ENCODE peak calls at places on chromosomes 3 and 15, in four cellular contexts. B is PC-3, Y is uterus, V is testis. K is an unnamed sample.

GRCh38 chr3:179872842-179873241 is 163.9 kb downstream of the PEX5L start:
- DNase-seq in B (no peak), Y (no peak), V (no peak), K (no peak)

GRCh38 chr3:192090586-192090985 is 629.6 kb downstream of the PYDC2 start:
- DNase-seq in Y (no peak), B (peak; percentile 13), V (no peak), K (no peak)

GRCh38 chr3:72848703-72849081 is 447 bp upstream of the SHQ1 start:
- DNase-seq in Y (no peak), B (no peak), V (no peak), K (no peak)

GRCh38 chr3:58672880-58673279 is 6.3 kb upstream of the FAM3D start:
- DNase-seq in B (no peak), V (no peak), Y (no peak), K (no peak)

GRCh38 chr15:82680200-82681102 is 29.2 kb downstream of the AP3B2 start:
- DNase-seq in V (peak; percentile 82), B (peak; percentile 78), Y (no peak), K (no peak)

GRCh38 chr3:14144423-14145075 is 19.7 kb downstream of the TMEM43 start:
- DNase-seq in B (peak; percentile 98), Y (peak; percentile 66), V (peak; percentile 77), K (peak; percentile 97)

GRCh38 chr15:94324835-94325767 is 93.7 kb downstream of the MCTP2 start:
- DNase-seq in V (no peak), B (no peak), Y (no peak), K (no peak)

GRCh38 chr15:85646538-85647091 is 148.1 kb downstream of the KLHL25 start:
- DNase-seq in B (no peak), Y (no peak), V (no peak), K (peak; percentile 58)

GRCh38 chr3:38560284-38560683 is 64.1 kb downstream of the EXOG start:
- DNase-seq in B (no peak), V (no peak), Y (no peak), K (no peak)

GRCh38 chr3:30539772-30540171 is 66.6 kb upstream of the TGFBR2 start:
- DNase-seq in B (peak; percentile 80), V (no peak), Y (no peak), K (no peak)

GRCh38 chr3:33441322-33441976 is 1.2 kb upstream of the UBP1 start:
- DNase-seq in B (peak; percentile 21), Y (no peak), V (peak; percentile 18), K (no peak)

GRCh38 chr15:56496635-56497034 is 31.7 kb upstream of the MNS1 start:
- DNase-seq in V (no peak), B (peak; percentile 73), Y (no peak), K (peak; percentile 55)
- H3K27ac ChIP-seq in V (no peak overlapping the region), B (no peak overlapping the region), Y (no peak overlapping the region), K (no peak overlapping the region)

DNA sequence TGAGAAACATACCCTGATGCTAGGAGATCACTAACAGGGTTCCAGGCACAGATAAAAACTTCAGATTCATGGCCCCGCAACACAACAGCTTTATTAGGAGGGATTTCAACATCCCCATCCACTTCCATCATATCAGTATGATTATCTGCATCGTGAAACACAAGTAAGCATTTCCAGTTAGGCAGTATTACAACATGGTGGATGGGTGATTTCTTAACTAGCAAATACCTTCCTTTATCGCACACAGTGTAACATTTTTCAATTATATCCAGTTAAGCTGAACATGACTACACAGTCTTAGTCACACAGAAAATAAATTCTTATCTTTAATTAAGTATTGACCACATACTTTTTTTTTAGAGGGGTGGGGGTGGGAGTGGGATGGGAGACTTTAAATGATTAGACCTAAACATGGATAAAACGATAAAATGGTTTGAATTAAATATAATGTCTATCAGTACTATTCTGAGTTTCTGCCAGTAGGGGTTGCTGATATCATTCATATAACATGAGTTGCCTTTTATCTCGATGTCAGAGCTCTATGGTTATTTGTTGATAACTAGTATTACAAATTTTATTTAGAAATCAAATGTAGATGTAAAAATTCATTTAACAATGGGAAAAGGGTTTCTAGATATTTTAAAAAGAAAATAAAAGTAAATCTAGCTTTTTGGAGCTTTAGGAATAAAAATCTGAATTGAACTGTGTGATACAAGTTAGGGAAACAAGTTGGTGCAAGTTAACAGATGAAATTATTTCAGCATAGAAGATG is 146.6 kb downstream of the TBL1XR1 start:
- DNase-seq in B (peak; percentile 67), Y (no peak), V (no peak), K (peak; percentile 16)
- TF ChIP-seq CTCF in B (peak; percentile 75), Y (peak; percentile 57), V (peak; percentile 41), K (peak; percentile 57)

GRCh38 chr15:47794266-47794914 is 77.1 kb downstream of the SEMA6D start:
- DNase-seq in V (no peak), Y (no peak), B (peak; percentile 25), K (no peak)
- H3K27me3 ChIP-seq in V (no peaks in the 10 kb centered on the region), Y (no peaks in the 10 kb centered on the region), B (no peaks in the 10 kb centered on the region), K (no peaks in the 10 kb centered on the region)

DNA sequence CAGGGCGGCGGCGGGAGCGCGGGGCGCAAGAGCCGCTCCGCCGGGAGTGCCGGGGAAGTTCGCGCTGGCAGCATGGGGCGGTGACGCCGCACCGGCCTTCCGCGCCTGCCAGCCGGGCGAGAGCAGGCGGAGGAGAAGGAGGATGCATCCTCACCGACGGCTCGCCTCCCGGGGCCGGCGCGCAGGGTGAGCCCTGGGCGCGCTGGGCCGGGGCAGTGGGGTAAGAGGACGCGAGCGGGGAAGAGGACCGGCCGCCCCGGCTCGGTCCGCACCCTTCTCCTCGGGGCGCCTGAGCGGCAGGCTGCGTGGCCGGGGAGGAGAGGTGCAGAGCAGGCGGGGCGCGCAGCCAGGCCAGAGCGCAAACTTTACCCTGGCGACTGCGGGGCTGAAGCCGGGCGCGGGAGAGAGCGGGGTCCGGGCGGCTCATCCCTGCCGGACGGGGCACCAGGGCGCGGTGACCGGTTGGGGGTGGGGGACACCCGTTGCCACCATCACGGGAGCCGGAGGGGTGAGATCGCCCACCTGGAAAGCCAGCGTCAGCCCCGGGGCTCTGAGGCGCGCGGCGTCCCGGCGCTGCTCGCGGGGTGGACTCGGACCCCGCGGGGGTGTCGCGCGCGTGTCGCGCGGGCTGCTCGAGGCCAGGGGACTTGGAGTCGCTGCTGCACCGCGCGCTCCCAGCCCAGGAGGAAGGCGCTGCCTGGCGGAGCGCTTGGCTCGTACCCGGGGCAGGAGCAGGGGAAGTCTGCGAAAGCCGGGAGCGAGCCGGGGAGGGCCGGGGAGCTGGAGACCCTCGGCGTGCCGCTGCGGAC is 541 bp downstream of the GABRA5 start:
- DNase-seq in V (no peak), B (no peak), Y (no peak), K (no peak)
- H3K27ac ChIP-seq in V (no peak overlapping the region), B (no peak overlapping the region), Y (no peak overlapping the region), K (no peak overlapping the region)

GRCh38 chr3:75396316-75396802 is 267.8 kb upstream of the FRG2C start:
- DNase-seq in Y (no peak), V (peak; percentile 21), B (no peak), K (no peak)
- TF ChIP-seq CTCF in Y (no peak), V (peak; percentile 8), B (no peak), K (no peak)

GRCh38 chr15:91716536-91716935 is 137.0 kb upstream of the SLCO3A1 start:
- DNase-seq in Y (no peak), B (no peak), V (no peak), K (no peak)
- H3K27me3 ChIP-seq in Y (no peaks in the 10 kb centered on the region), B (peaks cover 27% of the 10 kb centered on the region), V (no peaks in the 10 kb centered on the region), K (peaks cover 2% of the 10 kb centered on the region)

GRCh38 chr3:125318859-125319258 is 56.3 kb downstream of the ZNF148 start:
- DNase-seq in Y (no peak), B (no peak), V (no peak), K (no peak)
- H3K27ac ChIP-seq in Y (no peak overlapping the region), B (peak overlapping the region; percentile 90), V (no peak overlapping the region), K (no peak overlapping the region)

GRCh38 chr3:126213376-126214044 is 33.1 kb upstream of the ALDH1L1 start:
- DNase-seq in Y (peak; percentile 27), B (no peak), V (peak; percentile 33), K (no peak)
- TF ChIP-seq CTCF in Y (no peak), B (no peak), V (no peak), K (no peak)

GRCh38 chr15:68578960-68579935 is at the start of gene CORO2B:
- DNase-seq in Y (peak; percentile 59), B (peak; percentile 29), V (peak; percentile 34), K (no peak)

GRCh38 chr15:68576253-68577236 is 2.2 kb upstream of the CORO2B start:
- DNase-seq in B (no peak), V (no peak), Y (no peak), K (no peak)

GRCh38 chr15:68580883-68581155 is 2.0 kb downstream of the CORO2B start:
- DNase-seq in Y (no peak), B (no peak), V (no peak), K (no peak)

GRCh38 chr15:68580026-68580882 is 1.5 kb downstream of the CORO2B start:
- DNase-seq in B (no peak), V (no peak), Y (no peak), K (no peak)

DNA sequence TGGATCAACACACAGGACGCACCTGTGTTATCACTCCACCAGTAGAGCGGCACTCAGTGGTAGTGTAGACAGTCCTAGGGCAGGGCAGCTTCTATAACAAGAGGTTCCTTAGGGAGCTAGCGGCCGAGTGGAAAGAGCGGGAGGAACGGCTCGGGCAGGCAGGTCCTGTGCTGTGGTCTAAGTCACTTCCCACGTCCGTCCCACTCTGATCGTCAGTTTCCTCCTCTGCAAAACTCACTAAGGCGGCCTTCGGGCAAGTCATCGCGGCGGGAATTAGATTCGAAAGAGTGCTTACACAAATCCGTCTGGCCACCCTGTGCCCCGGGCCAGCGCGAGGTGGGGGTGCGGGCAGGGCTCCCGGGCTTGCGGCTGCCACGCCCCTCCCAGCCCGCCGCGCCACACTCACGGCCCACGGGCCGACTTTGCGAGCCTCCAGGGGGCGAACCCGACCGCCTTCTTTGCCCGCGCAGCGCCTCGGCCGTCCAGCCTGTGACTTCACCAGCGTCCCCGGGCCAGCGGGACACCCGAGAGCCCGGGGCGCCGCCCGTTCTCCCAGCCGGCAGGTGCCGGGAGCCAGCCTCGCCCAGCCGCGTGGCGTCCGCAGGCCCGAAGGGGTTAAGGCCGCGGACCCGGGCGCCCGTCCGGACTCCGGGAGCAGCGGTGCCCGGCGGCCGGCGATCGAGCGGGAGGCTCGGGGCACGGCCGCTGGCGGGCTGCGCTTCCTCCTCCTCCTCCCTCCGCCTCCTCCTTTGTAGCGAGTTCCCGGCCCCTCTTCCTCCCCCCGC is 426 bp upstream of the CORO2B start:
- DNase-seq in B (peak; percentile 32), Y (peak; percentile 86), V (peak; percentile 76), K (no peak)
- H3K27me3 ChIP-seq in B (no peaks in the 10 kb centered on the region), Y (no peaks in the 10 kb centered on the region), V (no peaks in the 10 kb centered on the region), K (peaks cover 10% of the 10 kb centered on the region)

GRCh38 chr3:124918524-124918923 is 16.0 kb downstream of the MUC13 start:
- DNase-seq in Y (no peak), V (no peak), B (no peak), K (no peak)
- H3K27ac ChIP-seq in Y (no peak overlapping the region), V (no peak overlapping the region), B (no peak overlapping the region), K (no peak overlapping the region)

K was measured in AG04450.